ENCODE peak calls at places on chromosome 17, in four cellular contexts. Z is Peyer's patch, T is K562, G is H1. J is an unnamed sample.

GRCh38 chr17:83135692-83136091 is 56.3 kb downstream of the METRNL start:
- DNase-seq in Z (no peak), G (no peak), T (no peak), J (no peak)

GRCh38 chr17:50265212-50265611 is 9.1 kb upstream of the TMEM92 start:
- DNase-seq in G (no peak), T (no peak), Z (peak; percentile 17), J (no peak)

GRCh38 chr17:17590883-17591407 is 563 bp downstream of the PEMT start:
- DNase-seq in T (no peak), G (no peak), Z (no peak), J (no peak)

GRCh38 chr17:60510031-60510430 is 16.0 kb downstream of the APPBP2 start:
- DNase-seq in G (no peak), Z (no peak), T (no peak), J (no peak)

GRCh38 chr17:1203111-1203966 is 23.6 kb upstream of the ABR start:
- DNase-seq in G (no peak), Z (peak; percentile 75), T (peak; percentile 93), J (peak; percentile 75)

GRCh38 chr17:82611140-82612058 is 36.8 kb downstream of the WDR45B start:
- DNase-seq in G (no peak), Z (no peak), T (peak; percentile 59), J (peak; percentile 23)

GRCh38 chr17:28716740-28717577 is 709 bp downstream of the RAB34 start:
- DNase-seq in T (no peak), G (no peak), Z (no peak), J (no peak)

GRCh38 chr17:40358323-40359038 is 6.1 kb downstream of the GJD3 start:
- DNase-seq in G (no peak), T (peak; percentile 91), Z (peak; percentile 96), J (peak; percentile 91)

GRCh38 chr17:1852327-1852726 is 22.5 kb downstream of the RPA1 start:
- DNase-seq in Z (no peak), G (no peak), T (no peak), J (no peak)

GRCh38 chr17:63699638-63700527 is at the start of gene LIMD2:
- DNase-seq in G (no peak), T (peak; percentile 82), Z (peak; percentile 91), J (peak; percentile 68)

GRCh38 chr17:58503876-58504275 is 10.6 kb downstream of the MTMR4 start:
- DNase-seq in G (no peak), T (no peak), Z (no peak), J (no peak)
- TF ChIP-seq POLR2A in G (no peak), T (no peak), Z (no peak), J (no peak)

GRCh38 chr17:58325976-58326468 is 2.6 kb downstream of the TSPOAP1 start:
- DNase-seq in G (no peak), T (no peak), Z (no peak), J (peak; percentile 41)
- TF ChIP-seq POLR2A in G (no peak), T (no peak), Z (no peak), J (peak; percentile 32)

GRCh38 chr17:78019367-78019975 is 61.0 kb downstream of the TNRC6C start:
- DNase-seq in G (no peak), T (no peak), Z (no peak), J (peak; percentile 72)
- TF ChIP-seq POLR2A in G (no peak), T (no peak), Z (no peak), J (no peak)

GRCh38 chr17:5092139-5093010 is 14.1 kb downstream of the ZFP3 start:
- DNase-seq in T (no peak), G (no peak), Z (no peak), J (no peak)

GRCh38 chr17:5100832-5101231 is 10.8 kb downstream of the ZNF232 start:
- DNase-seq in T (no peak), Z (no peak), G (no peak), J (no peak)

GRCh38 chr17:5099271-5099670 is 12.4 kb downstream of the ZNF232 start:
- DNase-seq in Z (no peak), T (no peak), G (no peak), J (no peak)

DNA sequence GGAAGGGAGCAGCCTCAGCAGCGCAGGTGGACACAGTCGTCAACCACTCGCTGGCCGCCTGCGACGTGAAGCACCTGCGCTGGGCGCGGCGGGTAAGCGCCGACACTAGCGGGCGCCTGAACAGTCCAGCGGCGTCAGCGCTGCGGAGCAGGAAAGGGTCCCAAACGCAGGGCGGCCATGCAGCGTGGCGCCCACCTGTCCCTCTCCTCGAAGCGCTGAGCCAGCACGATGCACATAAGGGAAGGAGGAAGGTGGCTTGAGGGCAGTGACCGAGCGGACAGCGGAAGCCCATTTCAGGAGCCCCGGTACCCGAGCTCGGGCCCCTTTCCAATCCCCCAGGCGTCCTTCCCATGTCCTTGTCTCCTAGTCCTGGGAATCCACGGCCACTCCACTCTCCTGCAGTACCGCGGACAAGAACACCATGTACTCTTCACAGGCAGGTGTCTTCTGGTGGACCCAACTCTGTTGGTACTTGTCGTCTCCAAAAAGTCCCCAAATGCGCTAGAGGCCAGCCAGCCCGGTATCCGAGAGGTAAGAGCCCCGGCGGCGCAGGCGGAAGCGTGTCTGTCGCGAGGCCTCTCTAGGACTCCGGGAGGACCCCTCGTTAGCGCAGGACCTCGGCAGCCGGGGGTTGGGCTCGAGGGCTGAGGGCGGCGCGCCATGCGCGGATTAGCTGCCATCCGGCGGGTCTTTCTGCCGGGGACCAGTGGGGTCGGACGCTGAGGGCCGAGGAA is 14.4 kb downstream of the ZNF232 start:
- DNase-seq in T (no peak), Z (peak; percentile 77), G (peak; percentile 69), J (no peak)
- TF ChIP-seq POLR2A in T (no peak), Z (no peak), G (no peak), J (no peak)

GRCh38 chr17:39123627-39124026 is 27.8 kb downstream of the PLXDC1 start:
- DNase-seq in Z (no peak), T (no peak), G (no peak), J (no peak)

GRCh38 chr17:39130205-39130604 is 21.2 kb downstream of the PLXDC1 start:
- DNase-seq in Z (no peak), T (no peak), G (no peak), J (no peak)

GRCh38 chr17:39122982-39123381 is 28.5 kb downstream of the PLXDC1 start:
- DNase-seq in Z (no peak), T (no peak), G (no peak), J (no peak)

GRCh38 chr17:39125143-39125875 is 26.1 kb downstream of the PLXDC1 start:
- DNase-seq in G (no peak), T (no peak), Z (no peak), J (no peak)
- TF ChIP-seq POLR2A in G (no peak), T (no peak), Z (no peak), J (no peak)

DNA sequence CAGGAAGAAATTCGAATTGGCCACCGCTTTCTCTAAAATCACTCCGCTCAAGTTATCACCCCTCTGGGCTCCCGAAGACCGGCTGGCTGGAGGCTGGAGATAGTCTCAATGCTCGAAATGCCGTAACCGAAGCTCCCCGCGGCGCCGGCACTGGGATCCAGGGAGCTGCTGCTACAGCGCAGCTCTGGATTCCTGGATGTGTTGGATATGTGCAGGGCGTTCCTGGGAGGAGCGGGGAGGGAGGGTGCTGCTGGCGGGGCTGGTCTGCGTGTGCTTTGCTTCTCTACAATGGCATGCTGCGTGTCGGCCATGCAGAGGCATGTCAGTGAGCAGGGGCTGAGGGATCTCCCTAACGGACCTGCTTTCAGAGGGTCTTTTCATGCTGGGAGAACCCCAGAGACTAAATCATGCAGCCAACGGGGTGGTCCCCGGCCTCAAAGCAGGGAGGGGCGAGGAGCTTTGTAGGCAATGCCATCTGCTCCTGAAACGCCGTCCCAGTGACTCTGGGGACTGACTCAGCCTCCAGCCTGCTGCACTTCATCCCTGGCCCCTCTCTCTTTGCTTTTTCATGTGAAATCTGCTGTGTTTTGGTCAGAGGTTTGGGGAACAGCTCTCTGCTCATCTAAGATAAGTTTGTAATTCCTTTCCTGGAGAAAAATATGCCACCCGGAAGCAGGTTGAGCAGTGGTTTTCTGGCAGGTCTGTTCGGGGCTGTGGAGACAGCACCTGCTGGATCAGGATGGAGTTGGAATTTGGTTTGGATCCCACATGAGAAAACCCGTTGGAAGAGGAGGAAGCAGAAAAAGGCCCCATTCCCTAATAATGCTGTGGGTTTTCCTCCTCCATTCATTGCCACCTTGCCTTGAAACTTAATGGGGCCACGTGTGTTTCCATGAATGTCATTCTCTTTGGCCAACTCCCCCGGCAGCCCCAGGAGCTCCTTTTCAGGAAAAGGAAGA is 311.4 kb downstream of the SEC14L1 start:
- DNase-seq in G (no peak), Z (peak; percentile 85), T (peak; percentile 45), J (peak; percentile 41)
- TF ChIP-seq POLR2A in G (no peak), Z (peak; percentile 82), T (no peak), J (no peak)

GRCh38 chr17:34126965-34127364 is 128.1 kb upstream of the CCL2 start:
- DNase-seq in G (no peak), Z (no peak), T (no peak), J (no peak)

GRCh38 chr17:34133350-34133749 is 121.7 kb upstream of the CCL2 start:
- DNase-seq in Z (no peak), G (no peak), T (no peak), J (no peak)

GRCh38 chr17:34135841-34136240 is 119.2 kb upstream of the CCL2 start:
- DNase-seq in T (no peak), G (no peak), Z (no peak), J (no peak)

GRCh38 chr17:34126496-34126895 is 128.6 kb upstream of the CCL2 start:
- DNase-seq in T (no peak), Z (no peak), G (no peak), J (no peak)

GRCh38 chr17:34131386-34131785 is 123.7 kb upstream of the CCL2 start:
- DNase-seq in T (no peak), G (no peak), Z (no peak), J (no peak)
- TF ChIP-seq POLR2A in T (no peak), G (no peak), Z (no peak), J (no peak)

DNA sequence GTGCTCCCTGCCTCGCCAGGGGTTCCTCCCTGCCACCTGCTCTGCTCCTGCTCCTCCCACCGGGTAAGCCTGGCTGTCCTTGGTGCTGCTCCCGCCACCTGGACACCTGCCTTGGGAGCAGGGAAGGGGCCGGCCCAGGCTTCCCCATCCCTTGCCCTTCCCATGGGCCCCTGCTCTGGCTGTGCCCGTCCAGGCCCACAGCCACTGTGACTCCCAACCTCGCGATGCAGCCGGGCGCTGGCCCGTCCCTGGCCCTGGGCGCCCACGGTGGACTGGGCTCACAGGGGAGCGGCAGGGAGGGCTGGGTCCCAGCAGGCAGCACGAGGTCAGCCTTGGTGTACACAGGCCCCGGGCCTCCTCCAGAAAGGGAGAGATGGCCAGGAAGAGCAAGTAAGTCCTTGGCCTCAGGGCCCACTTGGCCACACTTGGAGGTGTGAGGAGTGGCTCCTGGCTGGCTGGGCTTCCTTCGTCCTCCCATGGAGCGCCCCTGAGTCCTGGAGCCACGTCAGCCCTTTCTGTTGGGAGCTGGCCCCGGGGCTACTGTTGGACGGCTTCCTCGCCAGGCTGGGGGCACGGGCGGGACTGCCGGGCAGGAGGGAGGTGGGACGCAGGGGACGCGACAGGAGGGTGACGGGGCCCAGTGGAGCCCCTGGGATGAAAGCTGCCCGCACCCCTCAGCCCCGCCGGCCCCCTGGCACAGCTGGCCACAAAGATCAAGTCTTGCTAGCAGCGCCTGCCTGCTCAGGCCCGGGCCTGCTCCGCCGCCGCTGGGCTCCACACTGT is 15.3 kb downstream of the ENGASE start:
- DNase-seq in G (no peak), Z (no peak), T (no peak), J (no peak)
- TF ChIP-seq POLR2A in G (no peak), Z (no peak), T (no peak), J (no peak)